ENCODE peak calls at places on chromosomes 13 and 19, in five cellular contexts. E, A, T, R and V are unnamed samples.

GRCh38 chr13:106433066-106433465 is 102.4 kb downstream of the EFNB2 start:
- DNase-seq in A (no peak), E (no peak), R (no peak), T (no peak), V (no peak)

GRCh38 chr19:58034476-58034790 is 608 bp downstream of the ZSCAN1 start:
- DNase-seq in R (no peak), A (no peak), E (no peak), T (no peak), V (no peak)

GRCh38 chr19:38036707-38037106 is 129.7 kb downstream of the SIPA1L3 start:
- DNase-seq in T (no peak), R (no peak), E (no peak), A (no peak), V (no peak)

GRCh38 chr19:52227980-52228379 is 38.1 kb downstream of the PPP2R1A start:
- DNase-seq in E (no peak), T (no peak), R (no peak), A (no peak), V (no peak)

GRCh38 chr13:93724187-93724586 is 497.6 kb downstream of the GPC6 start:
- DNase-seq in R (no peak), A (no peak), T (no peak), E (no peak), V (no peak)

GRCh38 chr19:11856568-11857264 is 8.2 kb downstream of the ZNF439 start:
- DNase-seq in E (no peak), A (no peak), T (no peak), R (no peak), V (no peak)

GRCh38 chr13:47853236-47853635 is 147.8 kb downstream of the SUCLA2 start:
- DNase-seq in T (no peak), A (no peak), R (no peak), E (no peak), V (no peak)

GRCh38 chr13:110498765-110499164 is 62.8 kb downstream of the RAB20 start:
- DNase-seq in E (no peak), R (no peak), A (no peak), T (no peak), V (no peak)

GRCh38 chr13:72651196-72651595 is 76.2 kb downstream of the MZT1 start:
- DNase-seq in E (no peak), T (no peak), R (peak), A (no peak), V (peak)

GRCh38 chr19:48715681-48716171 is 3.8 kb downstream of the MAMSTR start:
- DNase-seq in R (no peak), E (no peak), A (no peak), T (no peak), V (no peak)

GRCh38 chr13:23583491-23583890 is 13.3 kb downstream of the TNFRSF19 start:
- DNase-seq in R (no peak), A (no peak), E (no peak), T (no peak), V (no peak)

GRCh38 chr13:101144808-101145419 is 271.4 kb downstream of the NALCN start:
- DNase-seq in R (peak), T (no peak), A (peak), E (peak), V (peak)

GRCh38 chr13:46641274-46642081 is 88.5 kb downstream of the LRCH1 start:
- DNase-seq in E (no peak), R (no peak), T (no peak), A (no peak), V (no peak)
- H3K4me2 ChIP-seq in E (no peak), R (no peak), T (no peak), A (peak), V (no peak)

GRCh38 chr13:46630419-46631183 is 77.6 kb downstream of the LRCH1 start:
- DNase-seq in A (no peak), T (no peak), E (no peak), R (no peak), V (no peak)
- TF ChIP-seq JUND in A (no peak), T (no peak), E (no peak), R (no peak), V (no peak)

DNA sequence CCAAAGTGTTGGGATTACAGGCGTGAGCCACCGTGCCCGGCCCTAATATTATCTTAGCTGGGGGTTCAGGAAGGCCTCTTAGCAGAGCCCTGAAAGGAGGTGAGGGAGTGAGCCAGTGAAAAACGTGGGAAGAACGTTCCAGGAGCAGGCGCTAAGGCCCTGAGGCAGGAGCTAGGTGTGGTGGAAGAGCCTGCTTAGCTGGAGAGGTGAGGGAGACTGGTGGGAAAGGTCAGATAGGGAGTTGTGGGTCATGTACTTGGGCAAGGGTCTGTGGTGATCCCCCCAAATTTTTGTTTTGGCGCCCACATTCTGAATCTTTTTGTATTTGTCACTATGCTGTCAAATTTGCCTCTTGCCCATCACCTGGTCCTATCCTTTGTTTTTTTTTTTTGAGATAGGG is 5.1 kb upstream of the INAFM1 start:
- DNase-seq in A (no peak), E (no peak), T (no peak), R (no peak), V (no peak)
- H3K4me2 ChIP-seq in A (no peak), E (no peak), T (no peak), R (no peak), V (no peak)

GRCh38 chr19:7942981-7943443 is 454 bp downstream of the TIMM44 start:
- DNase-seq in T (no peak), R (peak), A (no peak), E (no peak), V (no peak)
- TF ChIP-seq JUND in T (no peak), R (no peak), A (no peak), E (no peak), V (no peak)

GRCh38 chr19:6778386-6778785 is 5.9 kb downstream of the VAV1 start:
- DNase-seq in T (no peak), A (no peak), E (no peak), R (no peak), V (no peak)

GRCh38 chr19:6774821-6775707 is 2.6 kb downstream of the VAV1 start:
- DNase-seq in T (no peak), A (no peak), E (no peak), R (no peak), V (no peak)

GRCh38 chr19:6779204-6779603 is 6.7 kb downstream of the VAV1 start:
- DNase-seq in R (no peak), E (no peak), T (no peak), A (no peak), V (no peak)

GRCh38 chr19:6776999-6777398 is 4.5 kb downstream of the VAV1 start:
- DNase-seq in T (no peak), A (no peak), E (no peak), R (no peak), V (no peak)

GRCh38 chr19:6777434-6777833 is 4.9 kb downstream of the VAV1 start:
- DNase-seq in A (no peak), T (no peak), R (no peak), E (no peak), V (no peak)
- H3K4me2 ChIP-seq in A (peak), T (no peak), R (no peak), E (no peak), V (no peak)

GRCh38 chr19:53246498-53246897 is 8.2 kb downstream of the ZNF677 start:
- DNase-seq in R (no peak), T (no peak), E (no peak), A (peak), V (no peak)
- TF ChIP-seq JUND in R (no peak), T (no peak), E (no peak), A (no peak), V (no peak)

DNA sequence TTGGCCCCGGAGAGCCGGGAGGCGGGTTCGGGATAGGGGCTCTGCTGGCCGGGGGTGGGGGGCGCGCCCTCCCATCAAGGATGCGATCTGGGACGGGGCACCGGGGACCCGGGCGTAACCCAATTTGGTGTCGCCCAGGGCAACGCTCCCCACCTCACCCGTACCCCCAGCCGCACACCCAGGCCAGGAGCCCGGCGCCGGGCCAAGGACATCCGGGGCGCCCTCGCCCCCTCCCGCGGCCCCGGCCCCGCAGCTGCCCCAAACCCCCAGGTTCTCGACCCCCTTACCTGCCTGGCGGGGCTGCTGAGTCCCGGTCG is 525 bp downstream of the SHANK1 start:
- DNase-seq in T (no peak), R (no peak), A (no peak), E (no peak), V (no peak)
- H3K4me2 ChIP-seq in T (peak), R (no peak), A (no peak), E (no peak), V (peak)

GRCh38 chr19:14764401-14764800 is 14.0 kb downstream of the ADGRE2 start:
- DNase-seq in R (no peak), T (no peak), E (no peak), A (no peak), V (no peak)

GRCh38 chr19:14770136-14770535 is 8.2 kb downstream of the ADGRE2 start:
- DNase-seq in T (no peak), R (no peak), A (no peak), E (no peak), V (no peak)

GRCh38 chr19:14768001-14768400 is 10.4 kb downstream of the ADGRE2 start:
- DNase-seq in T (no peak), A (no peak), R (no peak), E (no peak), V (no peak)

GRCh38 chr19:14769201-14769600 is 9.2 kb downstream of the ADGRE2 start:
- DNase-seq in E (no peak), T (no peak), R (no peak), A (no peak), V (no peak)

DNA sequence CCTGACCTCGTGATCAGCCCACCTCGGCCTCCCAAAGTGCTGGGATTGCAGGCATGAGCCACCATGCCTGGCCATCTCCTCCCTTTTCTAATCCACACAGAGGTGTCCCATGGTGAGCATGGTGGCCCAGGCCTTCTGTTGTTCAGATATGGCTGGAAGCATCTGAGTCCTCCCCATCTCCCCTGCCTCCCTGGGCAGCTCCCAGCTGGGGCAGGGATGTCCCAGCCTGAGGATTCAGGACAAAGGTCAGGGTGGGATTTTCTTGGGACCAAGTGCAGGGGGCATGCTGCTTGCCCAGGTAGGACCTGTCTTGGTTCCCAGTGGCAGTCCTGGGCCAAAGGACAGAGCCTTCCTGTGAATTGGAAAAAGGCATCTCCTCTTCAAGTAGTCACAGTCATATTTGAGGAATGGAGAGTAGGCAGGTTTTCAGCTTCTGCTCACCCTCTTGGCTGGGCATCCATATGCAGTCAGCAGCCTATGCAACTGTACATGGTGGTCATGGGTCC is 10.8 kb downstream of the ADGRE2 start:
- DNase-seq in E (no peak), R (no peak), T (no peak), A (no peak), V (no peak)
- TF ChIP-seq JUND in E (no peak), R (no peak), T (no peak), A (no peak), V (no peak)

GRCh38 chr13:44273216-44273615 is 100.4 kb upstream of the SERP2 start:
- DNase-seq in T (no peak), R (no peak), E (no peak), A (no peak), V (no peak)
- H3K4me2 ChIP-seq in T (no peak), R (no peak), E (no peak), A (no peak), V (no peak)

GRCh38 chr13:102846261-102847015 is 606 bp downstream of the ERCC5 start:
- DNase-seq in T (no peak), E (peak), R (peak), A (no peak), V (peak)
- TF ChIP-seq JUND in T (no peak), E (no peak), R (no peak), A (no peak), V (no peak)